ENCODE peak calls at places on chromosomes 7 and 10, in nine cellular contexts. V is cardiac fibroblast, R is B cell, D is OCI-LY7, U is sigmoid colon, H is left lung, F is GM23338, Y is HFF-Myc, B is nephron progenitor cell. S is an unnamed sample.

GRCh38 chr7:15561840-15562239 is at the start of gene AGMO:
- DNase-seq in V (peak; percentile 88), R (no peak), D (no peak), U (peak; percentile 72), H (no peak), F (no peak), Y (no peak), B (no peak), S (no peak)

GRCh38 chr7:33923440-33924229 is 18.3 kb downstream of the BMPER start:
- DNase-seq in V (no peak), R (no peak), D (no peak), U (no peak), H (no peak), F (peak; percentile 26), Y (no peak), B (no peak), S (no peak)

GRCh38 chr10:7965457-7965856 is 89.0 kb upstream of the GATA3 start:
- DNase-seq in V (no peak), R (no peak), D (no peak), U (no peak), H (no peak), F (no peak), Y (no peak), B (no peak), S (no peak)

GRCh38 chr10:91036807-91037405 is 116.0 kb upstream of the ANKRD1 start:
- DNase-seq in V (peak; percentile 14), R (no peak), D (no peak), U (no peak), H (no peak), F (no peak), Y (no peak), B (no peak), S (no peak)

GRCh38 chr7:40986351-40986873 is 716.5 kb downstream of the INHBA start:
- DNase-seq in V (peak; percentile 97), R (no peak), D (no peak), U (no peak), H (no peak), F (no peak), Y (no peak), B (no peak), S (no peak)

GRCh38 chr7:76515999-76516443 is 5.7 kb downstream of the UPK3B start:
- DNase-seq in V (no peak), R (peak; percentile 67), D (peak; percentile 17), U (peak; percentile 61), H (peak; percentile 44), F (peak; percentile 58), Y (no peak), B (no peak), S (no peak)

GRCh38 chr7:42831051-42831952 is 80.6 kb downstream of the C7orf25 start:
- DNase-seq in V (peak; percentile 66), R (no peak), D (peak; percentile 6), U (peak; percentile 80), H (peak; percentile 45), F (peak; percentile 63), Y (peak; percentile 20), B (peak; percentile 37), S (no peak)

GRCh38 chr10:35613597-35614226 is 8.6 kb downstream of the GJD4 start:
- DNase-seq in V (peak; percentile 74), R (no peak), D (no peak), U (no peak), H (no peak), F (peak; percentile 44), Y (no peak), B (no peak), S (no peak)

GRCh38 chr10:101843032-101843991 is at the start of gene KCNIP2:
- DNase-seq in V (no peak), R (peak; percentile 93), D (peak; percentile 41), U (no peak), H (no peak), F (peak; percentile 92), Y (no peak), B (peak; percentile 71), S (peak; percentile 39)

GRCh38 chr7:1372063-1372462 is 87.2 kb downstream of the MICALL2 start:
- DNase-seq in V (no peak), R (no peak), D (no peak), U (no peak), H (no peak), F (no peak), Y (no peak), B (no peak), S (no peak)

GRCh38 chr10:51206471-51206870 is 132.2 kb downstream of the PRKG1 start:
- DNase-seq in V (no peak), R (no peak), D (no peak), U (no peak), H (no peak), F (no peak), Y (no peak), B (no peak), S (no peak)
- TF ChIP-seq CTCF in V (no peak), R (no peak), D (no peak), U (no peak), H (no peak), F (peak; percentile 2), Y (no peak), B (no peak), S (no peak)

DNA sequence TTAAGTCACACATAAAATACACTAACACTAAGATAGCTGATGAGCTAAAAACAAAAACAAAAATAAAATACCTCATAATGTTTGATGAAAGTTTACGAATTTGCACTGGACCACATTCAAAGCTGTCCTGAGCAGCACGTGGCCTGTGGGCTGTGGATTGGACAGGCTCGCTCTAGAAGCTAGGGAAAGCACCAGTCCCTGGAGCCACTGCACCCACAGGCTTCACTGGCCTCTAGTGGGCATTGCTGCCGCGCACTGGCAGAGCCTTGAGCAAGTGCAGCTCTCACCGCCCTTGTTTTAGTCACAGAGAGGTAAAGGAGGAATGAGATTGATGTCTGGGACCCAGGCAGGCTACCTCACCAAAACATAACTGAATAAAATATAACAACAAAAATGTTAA is 67.6 kb downstream of the PAX2 start:
- DNase-seq in V (no peak), R (no peak), D (no peak), U (no peak), H (no peak), F (no peak), Y (no peak), B (no peak), S (no peak)
- TF ChIP-seq CTCF in V (no peak), R (no peak), D (no peak), U (no peak), H (no peak), F (peak; percentile 30), Y (no peak), B (no peak), S (no peak)

GRCh38 chr10:116819999-116820677 is 29.2 kb upstream of the ENO4 start:
- DNase-seq in V (no peak), R (no peak), D (no peak), U (no peak), H (no peak), F (no peak), Y (no peak), B (no peak), S (no peak)

GRCh38 chr10:116815641-116816415 is 33.5 kb upstream of the ENO4 start:
- DNase-seq in V (peak; percentile 9), R (no peak), D (no peak), U (no peak), H (no peak), F (no peak), Y (no peak), B (no peak), S (no peak)

GRCh38 chr10:116817178-116817577 is 32.1 kb upstream of the ENO4 start:
- DNase-seq in V (no peak), R (no peak), D (no peak), U (no peak), H (no peak), F (no peak), Y (no peak), B (no peak), S (no peak)

DNA sequence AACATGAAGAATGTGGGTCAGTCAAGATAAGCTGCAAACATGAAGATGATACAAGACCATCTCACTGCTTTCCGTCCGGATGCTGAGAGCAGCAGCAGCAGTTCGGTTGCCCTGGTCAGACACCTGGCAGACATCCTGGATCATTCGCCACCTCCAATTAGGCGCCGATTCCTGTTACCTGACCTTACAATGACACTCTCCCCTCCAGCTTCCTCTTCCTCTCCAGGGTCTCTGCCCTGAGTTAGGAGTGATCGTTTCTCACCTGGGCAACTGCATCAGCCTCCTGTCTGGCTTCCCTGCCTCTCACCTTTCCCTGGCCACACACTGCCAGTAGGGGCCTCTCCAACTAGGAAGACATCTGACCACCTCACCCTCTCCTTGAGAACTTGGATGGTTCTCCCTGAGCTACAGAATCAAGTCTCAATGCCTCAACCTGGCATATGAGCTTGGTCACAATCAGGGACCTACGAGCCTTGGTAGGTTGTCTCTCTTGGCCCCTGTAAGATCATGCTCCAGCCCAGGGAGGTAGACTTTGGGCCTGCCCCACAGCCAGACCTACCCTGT is 31.4 kb upstream of the ENO4 start:
- DNase-seq in V (no peak), R (no peak), D (no peak), U (no peak), H (no peak), F (no peak), Y (no peak), B (no peak), S (no peak)
- TF ChIP-seq CTCF in V (no peak), R (no peak), D (no peak), U (no peak), H (no peak), F (peak; percentile 7), Y (no peak), B (no peak), S (no peak)

GRCh38 chr10:133158437-133158755 is 1.6 kb upstream of the KNDC1 start:
- DNase-seq in V (no peak), R (no peak), D (no peak), U (no peak), H (no peak), F (no peak), Y (no peak), B (no peak), S (no peak)
- TF ChIP-seq CTCF in V (no peak), R (no peak), D (no peak), U (no peak), H (no peak), F (no peak), Y (no peak), B (no peak), S (no peak)

GRCh38 chr7:98753176-98753575 is 116.6 kb downstream of the TMEM130 start:
- DNase-seq in V (no peak), R (no peak), D (no peak), U (no peak), H (no peak), F (no peak), Y (no peak), B (no peak), S (no peak)
- TF ChIP-seq CTCF in V (no peak), R (no peak), D (no peak), U (no peak), H (no peak), F (no peak), Y (no peak), B (no peak), S (no peak)

DNA sequence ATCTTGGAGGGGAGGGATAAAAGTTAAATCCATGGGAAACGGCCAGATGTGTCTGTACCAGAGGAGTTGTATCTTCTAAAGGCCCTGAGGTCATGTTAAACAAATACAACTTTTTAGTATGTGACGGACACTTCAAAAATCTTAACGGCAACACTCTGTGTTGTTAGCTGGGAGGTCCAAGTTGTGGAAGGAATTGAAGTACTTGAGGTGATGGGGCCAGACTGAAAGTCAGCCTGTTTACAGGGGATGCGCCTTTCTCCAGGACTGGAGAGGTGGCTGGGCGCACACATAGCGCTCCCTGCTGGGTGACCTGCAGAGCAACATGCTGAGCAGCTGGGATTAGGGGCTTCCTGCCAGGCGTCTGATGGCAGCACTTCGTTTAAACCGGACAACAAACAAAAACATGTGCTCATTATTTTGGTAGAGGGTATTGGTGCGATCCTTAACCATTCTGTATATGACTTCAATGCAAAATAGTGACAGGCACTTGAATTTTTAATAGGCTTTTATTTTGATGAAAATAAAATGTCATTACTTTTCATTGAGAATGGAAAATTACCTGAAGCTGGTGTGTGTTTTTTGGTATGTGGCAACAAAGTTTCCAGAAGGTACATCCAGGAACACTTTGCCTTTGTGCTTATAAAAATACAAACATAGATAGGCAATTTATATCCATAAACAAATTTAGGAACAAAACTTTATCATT is 198.2 kb downstream of the MLLT10 start:
- DNase-seq in V (peak; percentile 83), R (no peak), D (peak; percentile 57), U (peak; percentile 86), H (peak; percentile 55), F (peak; percentile 92), Y (peak; percentile 66), B (peak; percentile 74), S (no peak)
- TF ChIP-seq CTCF in V (peak; percentile 98), R (peak; percentile 67), D (peak; percentile 87), U (peak; percentile 76), H (peak; percentile 69), F (peak; percentile 99), Y (peak; percentile 96), B (peak; percentile 91), S (peak; percentile 30)

S was measured in natural killer cell.